ENCODE peak calls at places on chromosomes 5 and 9, in five cellular contexts. B is astrocyte of the spinal cord, J is brain microvascular endothelial cell, P is hepatocyte, Q is GM13977. Z is an unnamed sample.

GRCh38 chr5:105752801-105753200 is 1917.9 kb downstream of the EFNA5 start:
- DNase-seq in P (no peak), J (peak; percentile 18), B (peak; percentile 27), Q (no peak), Z (no peak)

GRCh38 chr5:16863380-16864007 is 72.6 kb downstream of the MYO10 start:
- DNase-seq in J (no peak), P (no peak), Q (no peak), B (no peak), Z (no peak)

GRCh38 chr5:5078009-5078897 is 61.9 kb upstream of the ADAMTS16 start:
- DNase-seq in B (no peak), Q (no peak), J (no peak), P (peak; percentile 14), Z (no peak)

GRCh38 chr5:67164856-67165523 is 31.6 kb downstream of the CD180 start:
- DNase-seq in J (no peak), Q (peak; percentile 24), P (no peak), B (no peak), Z (no peak)

GRCh38 chr9:13481274-13481673 is 201.8 kb upstream of the MPDZ start:
- DNase-seq in Q (no peak), P (no peak), J (no peak), B (no peak), Z (no peak)

GRCh38 chr5:42526179-42526578 is 102.9 kb downstream of the GHR start:
- DNase-seq in B (no peak), Q (no peak), J (no peak), P (no peak), Z (no peak)

GRCh38 chr5:135814254-135814653 is 20.2 kb upstream of the SLC25A48 start:
- DNase-seq in Q (no peak), J (no peak), B (no peak), P (peak; percentile 50), Z (no peak)

GRCh38 chr5:179275941-179276837 is 69.1 kb downstream of the ADAMTS2 start:
- DNase-seq in P (peak; percentile 74), Q (no peak), B (peak; percentile 90), J (peak; percentile 97), Z (no peak)

GRCh38 chr9:136858452-136858843 is 6.3 kb downstream of the MAMDC4 start:
- DNase-seq in Q (no peak), P (no peak), J (no peak), B (no peak), Z (no peak)

GRCh38 chr5:17952231-17952630 is 318.0 kb downstream of the TAF11L14 start:
- DNase-seq in Q (no peak), P (no peak), J (no peak), B (no peak), Z (no peak)

GRCh38 chr9:34551751-34552605 is 29.2 kb upstream of the ENHO start:
- DNase-seq in B (no peak), P (no peak), J (no peak), Q (no peak), Z (no peak)

GRCh38 chr5:175115831-175116230 is 328.2 kb downstream of the DRD1 start:
- DNase-seq in B (no peak), P (no peak), J (no peak), Q (no peak), Z (no peak)

GRCh38 chr5:127517110-127517479 is 345 bp upstream of the PRRC1 start:
- DNase-seq in P (no peak), J (no peak), Q (no peak), B (peak; percentile 42), Z (no peak)

GRCh38 chr5:148011407-148012124 is 52.2 kb upstream of the SPINK5 start:
- DNase-seq in P (peak; percentile 19), B (peak; percentile 61), Q (no peak), J (peak; percentile 14), Z (no peak)

GRCh38 chr5:152560508-152561137 is 155.5 kb upstream of the NMUR2 start:
- DNase-seq in B (peak; percentile 62), P (peak; percentile 80), J (peak; percentile 48), Q (peak; percentile 38), Z (peak; percentile 63)

GRCh38 chr5:68225188-68225910 is 9.8 kb downstream of the PIK3R1 start:
- DNase-seq in J (peak; percentile 84), B (peak; percentile 81), Q (no peak), P (peak; percentile 42), Z (no peak)

GRCh38 chr5:456351-457194 is 13.6 kb downstream of the EXOC3 start:
- DNase-seq in Q (no peak), J (no peak), P (no peak), B (no peak), Z (no peak)

GRCh38 chr5:159330131-159330530 is at the start of gene IL12B:
- DNase-seq in J (no peak), Q (no peak), B (peak; percentile 39), P (no peak), Z (no peak)

GRCh38 chr5:159332800-159333563 is 2.7 kb upstream of the IL12B start:
- DNase-seq in P (no peak), J (no peak), B (no peak), Q (peak; percentile 34), Z (no peak)

GRCh38 chr5:159336586-159337290 is 6.5 kb upstream of the IL12B start:
- DNase-seq in P (no peak), B (no peak), Q (no peak), J (no peak), Z (no peak)

GRCh38 chr5:159331099-159331973 is 1.0 kb upstream of the IL12B start:
- DNase-seq in B (peak; percentile 35), J (no peak), Q (peak; percentile 71), P (peak; percentile 79), Z (peak; percentile 82)
- TF ChIP-seq CTCF in B (peak; percentile 85), J (peak; percentile 81), Q (peak; percentile 87), P (peak; percentile 91), Z (peak; percentile 86)

DNA sequence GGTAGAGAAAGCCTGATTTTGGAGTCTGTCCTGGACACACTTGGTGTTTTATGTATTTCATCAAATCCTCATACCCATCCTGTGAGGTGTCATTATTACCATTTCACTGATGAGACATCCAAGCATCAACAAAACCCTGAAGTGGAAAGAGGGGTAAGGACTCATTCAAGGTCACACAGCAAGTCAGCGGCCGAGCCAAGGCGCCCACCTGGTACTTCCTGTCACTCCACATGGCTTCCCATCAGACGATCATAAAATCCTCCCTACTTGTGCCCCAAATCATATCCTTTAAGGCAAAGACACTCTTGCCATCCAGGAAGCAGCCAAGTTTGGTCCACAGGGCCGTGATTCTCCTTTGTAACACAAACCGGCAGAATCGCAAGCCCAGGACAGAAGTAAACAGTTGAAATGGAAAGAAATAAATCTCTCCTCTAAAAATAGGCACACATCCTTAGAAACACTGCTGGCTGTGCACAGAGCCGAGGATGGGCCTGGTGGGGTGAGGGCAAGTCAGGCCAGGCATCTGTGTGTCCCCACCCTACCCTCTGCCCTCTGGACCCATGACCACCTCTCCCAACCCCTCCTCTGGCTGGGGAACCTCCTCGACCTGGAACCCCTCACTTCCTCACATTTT is 30.4 kb downstream of the TMOD1 start:
- DNase-seq in P (no peak), Q (no peak), J (no peak), B (no peak), Z (no peak)
- TF ChIP-seq CTCF in P (no peak), Q (no peak), J (no peak), B (no peak), Z (no peak)

GRCh38 chr9:6641961-6642360 is 3.6 kb downstream of the GLDC start:
- DNase-seq in J (no peak), B (no peak), P (no peak), Q (no peak), Z (no peak)

GRCh38 chr9:6639622-6640021 is 5.9 kb downstream of the GLDC start:
- DNase-seq in J (no peak), B (no peak), Q (no peak), P (no peak), Z (no peak)

GRCh38 chr9:6641561-6641960 is 4.0 kb downstream of the GLDC start:
- DNase-seq in Q (no peak), J (no peak), B (no peak), P (no peak), Z (no peak)

GRCh38 chr9:6641073-6641455 is 4.5 kb downstream of the GLDC start:
- DNase-seq in B (no peak), J (no peak), P (no peak), Q (no peak), Z (no peak)

GRCh38 chr9:6640268-6641072 is 5.1 kb downstream of the GLDC start:
- DNase-seq in B (no peak), Q (no peak), P (peak; percentile 17), J (no peak), Z (no peak)
- TF ChIP-seq CTCF in B (no peak), Q (no peak), P (no peak), J (no peak), Z (no peak)

GRCh38 chr9:33437235-33437634 is 10.2 kb downstream of the AQP3 start:
- DNase-seq in Q (no peak), J (no peak), P (no peak), B (no peak), Z (no peak)

GRCh38 chr9:33437898-33438297 is 9.5 kb downstream of the AQP3 start:
- DNase-seq in Q (no peak), B (no peak), P (no peak), J (no peak), Z (no peak)

GRCh38 chr9:33434317-33435105 is 12.9 kb downstream of the AQP3 start:
- DNase-seq in J (no peak), B (no peak), P (no peak), Q (no peak), Z (no peak)

GRCh38 chr9:33435821-33436277 is 11.5 kb downstream of the AQP3 start:
- DNase-seq in J (no peak), P (no peak), B (no peak), Q (no peak), Z (no peak)

DNA sequence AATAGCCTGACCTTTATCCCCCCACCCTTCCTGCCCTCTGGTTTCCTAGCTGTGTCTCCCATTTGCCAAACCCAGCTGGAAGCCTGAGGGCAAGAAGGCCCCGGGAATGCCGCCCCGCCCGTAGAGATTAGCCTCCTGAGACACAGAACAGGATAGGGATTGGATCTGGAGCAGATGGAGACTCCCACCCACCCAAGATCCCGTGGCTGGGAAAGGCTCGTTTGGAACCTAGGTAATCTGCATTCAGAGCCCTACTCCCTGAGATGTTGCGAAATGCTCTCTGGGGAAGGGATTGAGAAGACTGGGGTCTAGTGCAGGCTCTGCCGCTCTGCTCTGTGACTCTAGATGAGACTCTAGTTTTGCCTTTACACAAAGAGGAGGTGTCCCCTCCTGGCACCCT is 10.9 kb downstream of the AQP3 start:
- DNase-seq in Q (no peak), P (no peak), B (no peak), J (no peak), Z (no peak)
- TF ChIP-seq CTCF in Q (no peak), P (no peak), B (no peak), J (no peak), Z (no peak)

DNA sequence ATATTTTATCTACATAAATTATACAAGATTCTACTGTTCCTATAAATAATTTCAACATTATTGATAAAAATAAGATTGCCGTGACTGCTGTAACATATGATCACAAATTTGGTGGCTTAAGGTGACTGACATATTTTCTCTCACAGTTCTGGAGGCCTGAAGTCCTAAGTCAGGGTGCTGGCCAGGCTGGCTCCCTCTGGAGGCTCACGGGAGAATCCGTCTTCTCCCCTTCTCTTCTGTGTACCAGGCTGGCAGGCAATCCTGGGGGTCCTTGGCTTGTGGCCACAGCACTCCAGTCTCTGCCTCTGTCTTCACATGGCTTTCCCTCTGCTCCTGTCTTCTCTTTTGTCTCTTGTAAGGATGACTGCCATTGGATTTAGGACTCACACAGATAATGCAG is 31.7 kb upstream of the IRX2 start:
- DNase-seq in B (no peak), Q (no peak), J (no peak), P (no peak), Z (no peak)
- TF ChIP-seq CTCF in B (no peak), Q (no peak), J (no peak), P (no peak), Z (no peak)

Z was measured in activated CD8-positive, alpha-beta T cell treated with anti-CD3 and anti-CD28 coated beads for 36 hours.